ENCODE peak calls at places on chromosomes 4 and X, in five cellular contexts. W, P, I, F and Y are unnamed samples.

GRCh38 chrX:135520553-135521404 is at the start of gene INTS6L:
- DNase-seq in W (peak; percentile 88), P (peak; percentile 84), I (peak; percentile 59), F (peak; percentile 93), Y (peak; percentile 76)

GRCh38 chr4:47731182-47731581 is 106.7 kb downstream of the CORIN start:
- DNase-seq in W (no peak), P (no peak), I (no peak), F (no peak), Y (no peak)

GRCh38 chr4:56289934-56290333 is 97.4 kb downstream of the AASDH start:
- DNase-seq in W (no peak), P (no peak), I (no peak), F (no peak), Y (peak; percentile 22)

GRCh38 chrX:110786486-110786885 is 9.1 kb downstream of the CHRDL1 start:
- DNase-seq in W (no peak), P (no peak), I (no peak), F (no peak), Y (no peak)

GRCh38 chr4:42819863-42820514 is 72.5 kb upstream of the GRXCR1 start:
- DNase-seq in W (no peak), P (no peak), I (no peak), F (no peak), Y (no peak)

GRCh38 chr4:95232358-95233156 is 316.2 kb downstream of the UNC5C start:
- DNase-seq in W (no peak), P (no peak), I (no peak), F (no peak), Y (no peak)

GRCh38 chrX:26651755-26652154 is 435.8 kb downstream of the MAGEB5 start:
- DNase-seq in W (no peak), P (no peak), I (no peak), F (no peak), Y (no peak)

GRCh38 chr4:92451792-92452191 is 148.0 kb downstream of the GRID2 start:
- DNase-seq in W (no peak), P (no peak), I (no peak), F (no peak), Y (peak; percentile 63)

GRCh38 chr4:145167884-145168283 is 12.5 kb downstream of the OTUD4 start:
- DNase-seq in W (no peak), P (no peak), I (no peak), F (no peak), Y (no peak)

GRCh38 chr4:112058433-112058832 is 86.8 kb upstream of the FAM241A start:
- DNase-seq in W (no peak), P (no peak), I (no peak), F (no peak), Y (peak; percentile 81)

GRCh38 chr4:39528056-39528465 is 822 bp upstream of the UGDH start:
- DNase-seq in W (no peak), P (no peak), I (peak; percentile 48), F (no peak), Y (no peak)

GRCh38 chr4:26372525-26373172 is 51.8 kb downstream of the RBPJ start:
- DNase-seq in W (peak; percentile 19), P (no peak), I (no peak), F (no peak), Y (peak; percentile 50)

GRCh38 chrX:32185160-32185559 is 1026.2 kb downstream of the DMD start:
- DNase-seq in W (no peak), P (no peak), I (no peak), F (no peak), Y (peak; percentile 11)

GRCh38 chr4:142080960-142081359 is 444.6 kb downstream of the IL15 start:
- DNase-seq in W (no peak), P (no peak), I (no peak), F (no peak), Y (no peak)

GRCh38 chrX:146054311-146054710 is 236.7 kb downstream of the SLITRK2 start:
- DNase-seq in W (no peak), P (no peak), I (no peak), F (no peak), Y (no peak)

GRCh38 chrX:8783100-8784098 is 17.8 kb downstream of the FAM9A start:
- DNase-seq in W (no peak), P (no peak), I (no peak), F (peak; percentile 36), Y (no peak)

GRCh38 chr4:158581161-158581560 is 59.5 kb downstream of the RXFP1 start:
- DNase-seq in W (no peak), P (no peak), I (no peak), F (no peak), Y (peak; percentile 42)

GRCh38 chrX:51144828-51145442 is 187.7 kb upstream of the NUDT10 start:
- DNase-seq in W (peak; percentile 19), P (no peak), I (no peak), F (peak; percentile 53), Y (no peak)

GRCh38 chr4:168585168-168586091 is 88.6 kb downstream of the PALLD start:
- DNase-seq in W (peak; percentile 70), P (peak; percentile 85), I (peak; percentile 26), F (peak; percentile 86), Y (no peak)

GRCh38 chrX:136694491-136695087 is 46.6 kb downstream of the CD40LG start:
- DNase-seq in W (no peak), P (no peak), I (no peak), F (no peak), Y (no peak)

GRCh38 chrX:136689441-136689840 is 41.5 kb downstream of the CD40LG start:
- DNase-seq in W (no peak), P (no peak), I (no peak), F (no peak), Y (no peak)

GRCh38 chrX:136687457-136687856 is 39.5 kb downstream of the CD40LG start:
- DNase-seq in W (no peak), P (no peak), I (no peak), F (no peak), Y (no peak)

GRCh38 chrX:136692271-136692670 is 44.3 kb downstream of the CD40LG start:
- DNase-seq in W (no peak), P (no peak), I (no peak), F (no peak), Y (no peak)

DNA sequence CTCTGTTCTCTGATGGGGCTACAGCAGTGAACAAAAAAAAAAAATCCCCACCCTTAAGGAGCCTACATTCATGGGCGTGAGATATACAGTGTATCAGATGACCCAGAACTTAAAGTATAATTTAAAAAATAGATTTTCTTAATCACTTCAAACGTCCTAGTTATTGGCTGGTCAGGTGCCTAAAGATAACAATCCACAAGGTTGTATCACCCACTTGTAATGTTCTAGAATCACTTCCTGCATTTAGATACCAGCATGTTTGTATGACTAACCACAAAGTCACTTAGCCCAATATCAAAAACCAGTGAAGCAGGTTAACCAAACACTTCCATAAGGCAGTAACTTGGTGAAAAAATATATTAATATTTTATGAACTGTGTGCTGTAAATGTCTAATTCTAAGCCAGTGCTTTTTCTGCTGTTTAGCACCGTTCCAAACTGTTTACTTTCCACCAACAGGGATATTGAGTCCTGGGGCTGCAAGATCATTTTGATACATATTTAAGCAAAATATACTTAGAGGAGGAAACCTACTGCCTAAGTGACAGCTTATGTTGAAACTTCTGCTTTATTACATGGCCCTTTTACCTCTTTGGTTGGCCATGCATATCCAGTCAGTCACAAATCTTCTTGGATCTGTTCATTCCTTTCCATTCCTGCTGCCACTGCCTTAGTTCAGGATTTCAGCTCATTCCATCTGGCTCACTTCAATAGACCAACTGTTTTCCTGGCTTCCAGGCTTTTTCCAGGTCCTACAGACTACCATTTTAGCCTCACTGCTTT is 43.3 kb downstream of the CD40LG start:
- DNase-seq in W (no peak), P (no peak), I (no peak), F (no peak), Y (peak; percentile 64)
- H3K4me1 ChIP-seq in W (no peaks in the 10 kb centered on the region), P (no peaks in the 10 kb centered on the region), I (no peaks in the 10 kb centered on the region), F (no peaks in the 10 kb centered on the region), Y (peaks cover 7% of the 10 kb centered on the region)

GRCh38 chr4:148056879-148057278 is 325.0 kb downstream of the ARHGAP10 start:
- DNase-seq in W (no peak), P (peak; percentile 72), I (peak; percentile 31), F (peak; percentile 56), Y (peak; percentile 79)

GRCh38 chr4:148054275-148054674 is 322.4 kb downstream of the ARHGAP10 start:
- DNase-seq in W (no peak), P (no peak), I (no peak), F (no peak), Y (no peak)

GRCh38 chr4:148057425-148058020 is 325.6 kb downstream of the ARHGAP10 start:
- DNase-seq in W (no peak), P (no peak), I (no peak), F (no peak), Y (no peak)

GRCh38 chr4:148053298-148054003 is 321.6 kb downstream of the ARHGAP10 start:
- DNase-seq in W (no peak), P (no peak), I (no peak), F (no peak), Y (no peak)

DNA sequence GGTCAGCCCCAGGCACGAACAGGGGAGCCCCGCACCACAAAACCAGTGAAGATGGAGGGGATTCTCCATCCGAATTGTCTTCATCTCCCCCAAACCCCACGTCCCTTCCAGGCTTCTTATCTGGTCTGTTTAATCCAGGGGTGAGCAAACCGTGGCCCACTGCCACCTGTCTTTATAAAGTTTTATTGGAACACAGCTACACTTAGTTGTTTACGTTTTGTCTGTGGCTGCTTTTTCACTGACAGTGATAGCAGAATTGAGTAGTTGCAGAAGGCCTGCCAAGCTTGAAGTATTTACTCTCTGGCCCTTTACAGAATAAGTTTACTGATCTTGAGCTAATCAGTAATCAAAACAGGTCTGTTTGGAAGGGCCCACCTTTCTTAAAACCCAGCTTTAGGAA is 324.0 kb downstream of the ARHGAP10 start:
- DNase-seq in W (no peak), P (no peak), I (no peak), F (no peak), Y (no peak)
- H3K4me1 ChIP-seq in W (no peaks in the 10 kb centered on the region), P (peaks cover 90% of the 10 kb centered on the region), I (peaks cover 11% of the 10 kb centered on the region), F (no peaks in the 10 kb centered on the region), Y (peaks cover 20% of the 10 kb centered on the region)

GRCh38 chrX:125289209-125289608 is 30.5 kb upstream of the TEX13C start:
- DNase-seq in W (no peak), P (no peak), I (no peak), F (no peak), Y (no peak)

GRCh38 chrX:125288343-125288742 is 31.3 kb upstream of the TEX13C start:
- DNase-seq in W (no peak), P (no peak), I (no peak), F (no peak), Y (no peak)

GRCh38 chrX:125293792-125294780 is 25.6 kb upstream of the TEX13C start:
- DNase-seq in W (no peak), P (no peak), I (no peak), F (no peak), Y (no peak)

GRCh38 chrX:125289920-125290319 is 29.8 kb upstream of the TEX13C start:
- DNase-seq in W (no peak), P (no peak), I (no peak), F (no peak), Y (no peak)

GRCh38 chrX:125291124-125291523 is 28.5 kb upstream of the TEX13C start:
- DNase-seq in W (no peak), P (no peak), I (no peak), F (no peak), Y (no peak)
- H3K4me1 ChIP-seq in W (no peaks in the 10 kb centered on the region), P (no peaks in the 10 kb centered on the region), I (no peaks in the 10 kb centered on the region), F (no peaks in the 10 kb centered on the region), Y (no peaks in the 10 kb centered on the region)

DNA sequence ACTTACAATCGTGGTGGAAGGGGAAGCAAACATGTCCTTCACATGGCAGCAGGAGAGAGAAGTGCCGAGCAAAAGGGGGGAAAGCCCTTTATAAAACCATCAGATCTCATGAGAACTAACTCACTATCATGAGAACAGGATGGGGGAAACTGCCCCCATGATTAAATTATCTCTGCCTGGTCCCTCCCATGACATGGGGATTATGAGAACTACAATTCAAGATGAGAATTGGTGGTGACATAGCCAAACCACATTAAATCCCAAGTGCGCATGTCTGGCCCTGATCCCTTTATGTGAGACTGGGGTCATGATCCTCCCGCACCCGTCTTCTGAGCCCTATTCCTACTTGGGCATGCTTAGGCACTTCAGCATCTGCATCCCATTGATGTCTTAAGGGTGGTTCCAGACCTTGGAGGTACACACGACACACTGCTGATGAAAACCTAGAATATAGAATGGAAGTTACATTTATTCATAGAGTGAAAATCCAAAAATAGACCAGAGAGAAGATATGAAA is 116.0 kb downstream of the PTTG2 start:
- DNase-seq in W (no peak), P (no peak), I (no peak), F (no peak), Y (no peak)
- H3K4me1 ChIP-seq in W (peaks cover 8% of the 10 kb centered on the region), P (peaks cover 6% of the 10 kb centered on the region), I (peaks cover 20% of the 10 kb centered on the region), F (peaks cover 12% of the 10 kb centered on the region), Y (peaks cover 7% of the 10 kb centered on the region)